ENCODE peak calls at places on chromosome 10, in four cellular contexts. One of them, this sample, is unnamed.

GRCh38 chr10:121772406-121772805 is 155.4 kb downstream of the ATE1 start:
- DNase-seq in dermis blood vessel endothelial cell: no peak
- DNase-seq in activated CD4-positive, alpha-beta T cell treated with anti-CD3 and anti-CD28 coated beads, Interleukin-2, amount 50 U/mL, for 24 hours: no peak
- DNase-seq in GM06990: no peak
- DNase-seq in this sample: no peak

GRCh38 chr10:22481106-22481505 is 135.8 kb downstream of the SPAG6 start:
- DNase-seq in dermis blood vessel endothelial cell: no peak
- DNase-seq in activated CD4-positive, alpha-beta T cell treated with anti-CD3 and anti-CD28 coated beads, Interleukin-2, amount 50 U/mL, for 24 hours: no peak
- DNase-seq in GM06990: no peak
- DNase-seq in this sample: no peak

GRCh38 chr10:3873728-3874461 is 88.9 kb upstream of the KLF6 start:
- DNase-seq in dermis blood vessel endothelial cell: peak
- DNase-seq in activated CD4-positive, alpha-beta T cell treated with anti-CD3 and anti-CD28 coated beads, Interleukin-2, amount 50 U/mL, for 24 hours: no peak
- DNase-seq in GM06990: peak
- DNase-seq in this sample: peak

GRCh38 chr10:90871761-90872647 is at the start of gene RPP30:
- DNase-seq in dermis blood vessel endothelial cell: peak
- DNase-seq in activated CD4-positive, alpha-beta T cell treated with anti-CD3 and anti-CD28 coated beads, Interleukin-2, amount 50 U/mL, for 24 hours: peak
- DNase-seq in GM06990: peak
- DNase-seq in this sample: peak

GRCh38 chr10:81865581-81865980 is 9.4 kb upstream of the NRG3 start:
- DNase-seq in dermis blood vessel endothelial cell: no peak
- DNase-seq in activated CD4-positive, alpha-beta T cell treated with anti-CD3 and anti-CD28 coated beads, Interleukin-2, amount 50 U/mL, for 24 hours: no peak
- DNase-seq in GM06990: no peak
- DNase-seq in this sample: no peak

GRCh38 chr10:16773334-16773733 is 43.9 kb downstream of the RSU1 start:
- DNase-seq in dermis blood vessel endothelial cell: no peak
- DNase-seq in activated CD4-positive, alpha-beta T cell treated with anti-CD3 and anti-CD28 coated beads, Interleukin-2, amount 50 U/mL, for 24 hours: no peak
- DNase-seq in GM06990: no peak
- DNase-seq in this sample: no peak

GRCh38 chr10:43373461-43373860 is 2.0 kb downstream of the FXYD4 start:
- DNase-seq in dermis blood vessel endothelial cell: no peak
- DNase-seq in activated CD4-positive, alpha-beta T cell treated with anti-CD3 and anti-CD28 coated beads, Interleukin-2, amount 50 U/mL, for 24 hours: no peak
- DNase-seq in GM06990: no peak
- DNase-seq in this sample: no peak

GRCh38 chr10:78170026-78170475 is 136.4 kb downstream of the RPS24 start:
- DNase-seq in dermis blood vessel endothelial cell: peak
- DNase-seq in activated CD4-positive, alpha-beta T cell treated with anti-CD3 and anti-CD28 coated beads, Interleukin-2, amount 50 U/mL, for 24 hours: no peak
- DNase-seq in GM06990: no peak
- DNase-seq in this sample: no peak

GRCh38 chr10:130513686-130514476 is 377.7 kb downstream of the GLRX3 start:
- DNase-seq in dermis blood vessel endothelial cell: no peak
- DNase-seq in activated CD4-positive, alpha-beta T cell treated with anti-CD3 and anti-CD28 coated beads, Interleukin-2, amount 50 U/mL, for 24 hours: no peak
- DNase-seq in GM06990: no peak
- DNase-seq in this sample: no peak

GRCh38 chr10:26879744-26880143 is 19.0 kb upstream of the ABI1 start:
- DNase-seq in dermis blood vessel endothelial cell: no peak
- DNase-seq in activated CD4-positive, alpha-beta T cell treated with anti-CD3 and anti-CD28 coated beads, Interleukin-2, amount 50 U/mL, for 24 hours: no peak
- DNase-seq in GM06990: no peak
- DNase-seq in this sample: no peak

GRCh38 chr10:52040486-52040885 is 273.6 kb upstream of the DKK1 start:
- DNase-seq in dermis blood vessel endothelial cell: no peak
- DNase-seq in activated CD4-positive, alpha-beta T cell treated with anti-CD3 and anti-CD28 coated beads, Interleukin-2, amount 50 U/mL, for 24 hours: no peak
- DNase-seq in GM06990: no peak
- DNase-seq in this sample: no peak

GRCh38 chr10:15088428-15089261 is at the start of gene ACBD7:
- DNase-seq in dermis blood vessel endothelial cell: peak
- DNase-seq in activated CD4-positive, alpha-beta T cell treated with anti-CD3 and anti-CD28 coated beads, Interleukin-2, amount 50 U/mL, for 24 hours: peak
- DNase-seq in GM06990: peak
- DNase-seq in this sample: peak

GRCh38 chr10:117980216-117980615 is 66.5 kb downstream of the RAB11FIP2 start:
- DNase-seq in dermis blood vessel endothelial cell: no peak
- DNase-seq in activated CD4-positive, alpha-beta T cell treated with anti-CD3 and anti-CD28 coated beads, Interleukin-2, amount 50 U/mL, for 24 hours: no peak
- DNase-seq in GM06990: no peak
- DNase-seq in this sample: peak

GRCh38 chr10:7264313-7264741 is 146.5 kb downstream of the SFMBT2 start:
- DNase-seq in dermis blood vessel endothelial cell: peak
- DNase-seq in activated CD4-positive, alpha-beta T cell treated with anti-CD3 and anti-CD28 coated beads, Interleukin-2, amount 50 U/mL, for 24 hours: no peak
- DNase-seq in GM06990: no peak
- DNase-seq in this sample: peak

GRCh38 chr10:68153473-68154210 is 44.4 kb downstream of the MYPN start:
- DNase-seq in dermis blood vessel endothelial cell: peak
- DNase-seq in activated CD4-positive, alpha-beta T cell treated with anti-CD3 and anti-CD28 coated beads, Interleukin-2, amount 50 U/mL, for 24 hours: no peak
- DNase-seq in GM06990: no peak
- DNase-seq in this sample: peak

GRCh38 chr10:137031-137430 is 1.8 kb downstream of the ZMYND11 start:
- DNase-seq in dermis blood vessel endothelial cell: peak
- DNase-seq in activated CD4-positive, alpha-beta T cell treated with anti-CD3 and anti-CD28 coated beads, Interleukin-2, amount 50 U/mL, for 24 hours: no peak
- DNase-seq in GM06990: peak
- DNase-seq in this sample: peak

GRCh38 chr10:7625836-7626235 is 40.9 kb downstream of the ITIH5 start:
- DNase-seq in dermis blood vessel endothelial cell: no peak
- DNase-seq in activated CD4-positive, alpha-beta T cell treated with anti-CD3 and anti-CD28 coated beads, Interleukin-2, amount 50 U/mL, for 24 hours: no peak
- DNase-seq in GM06990: no peak
- DNase-seq in this sample: no peak

GRCh38 chr10:13613519-13613918 is 26.8 kb downstream of the PRPF18 start:
- DNase-seq in dermis blood vessel endothelial cell: peak
- DNase-seq in activated CD4-positive, alpha-beta T cell treated with anti-CD3 and anti-CD28 coated beads, Interleukin-2, amount 50 U/mL, for 24 hours: no peak
- DNase-seq in GM06990: no peak
- DNase-seq in this sample: peak

GRCh38 chr10:3043512-3044368 is 23.6 kb upstream of the PFKP start:
- DNase-seq in dermis blood vessel endothelial cell: peak
- DNase-seq in activated CD4-positive, alpha-beta T cell treated with anti-CD3 and anti-CD28 coated beads, Interleukin-2, amount 50 U/mL, for 24 hours: peak
- DNase-seq in GM06990: no peak
- DNase-seq in this sample: peak

GRCh38 chr10:43211431-43212042 is 55.3 kb downstream of the RASGEF1A start:
- DNase-seq in dermis blood vessel endothelial cell: no peak
- DNase-seq in activated CD4-positive, alpha-beta T cell treated with anti-CD3 and anti-CD28 coated beads, Interleukin-2, amount 50 U/mL, for 24 hours: no peak
- DNase-seq in GM06990: no peak
- DNase-seq in this sample: no peak

GRCh38 chr10:60496181-60496580 is 106.5 kb upstream of the ANK3 start:
- DNase-seq in dermis blood vessel endothelial cell: no peak
- DNase-seq in activated CD4-positive, alpha-beta T cell treated with anti-CD3 and anti-CD28 coated beads, Interleukin-2, amount 50 U/mL, for 24 hours: no peak
- DNase-seq in GM06990: no peak
- DNase-seq in this sample: no peak

GRCh38 chr10:101155896-101156295 is 24.8 kb downstream of the TLX1 start:
- DNase-seq in dermis blood vessel endothelial cell: no peak
- DNase-seq in activated CD4-positive, alpha-beta T cell treated with anti-CD3 and anti-CD28 coated beads, Interleukin-2, amount 50 U/mL, for 24 hours: no peak
- DNase-seq in GM06990: no peak
- DNase-seq in this sample: no peak

GRCh38 chr10:69453759-69454158 is 2.5 kb downstream of the TSPAN15 start:
- DNase-seq in dermis blood vessel endothelial cell: no peak
- DNase-seq in activated CD4-positive, alpha-beta T cell treated with anti-CD3 and anti-CD28 coated beads, Interleukin-2, amount 50 U/mL, for 24 hours: no peak
- DNase-seq in GM06990: no peak
- DNase-seq in this sample: no peak

GRCh38 chr10:132889556-132889955 is 52.8 kb downstream of the CFAP46 start:
- DNase-seq in dermis blood vessel endothelial cell: no peak
- DNase-seq in activated CD4-positive, alpha-beta T cell treated with anti-CD3 and anti-CD28 coated beads, Interleukin-2, amount 50 U/mL, for 24 hours: no peak
- DNase-seq in GM06990: no peak
- DNase-seq in this sample: no peak

This sample was measured in astrocyte of the spinal cord.